ENCODE peak calls at places on chromosomes 13 and 19, in seven cellular contexts. H is ovary, T is IMR-90, N is body of pancreas, M is tibial nerve, O is spleen, Z is heart left ventricle. U is an unnamed sample.

GRCh38 chr19:39498262-39499081 is at the start of gene DLL3:
- DNase-seq in O (no peak), T (peak), N (no peak), M (no peak), Z (no peak), H (no peak), U (no peak)

GRCh38 chr19:19821366-19822147 is at the start of gene ZNF506:
- DNase-seq in T (peak), Z (peak), O (peak), H (peak), M (peak), N (peak), U (peak)

GRCh38 chr13:46716821-46717220 is 80.1 kb downstream of the ESD start:
- DNase-seq in O (no peak), Z (no peak), N (no peak), M (no peak), H (no peak), T (no peak), U (no peak)

GRCh38 chr13:38657191-38657590 is 29.7 kb upstream of the FREM2 start:
- DNase-seq in N (no peak), T (peak), H (no peak), M (no peak), O (no peak), Z (no peak), U (no peak)

GRCh38 chr13:99382428-99383133 is 75.4 kb upstream of the GPR183 start:
- DNase-seq in O (no peak), T (no peak), H (no peak), Z (no peak), M (no peak), N (no peak), U (no peak)

GRCh38 chr13:26475176-26476110 is 82.0 kb upstream of the WASF3 start:
- DNase-seq in T (no peak), M (no peak), Z (no peak), H (no peak), O (no peak), N (no peak), U (no peak)

GRCh38 chr19:14450168-14450874 is 17.2 kb downstream of the PKN1 start:
- DNase-seq in N (no peak), O (no peak), T (no peak), Z (no peak), H (no peak), M (no peak), U (no peak)

GRCh38 chr19:17235618-17236413 is 9.8 kb downstream of the OCEL1 start:
- DNase-seq in T (peak), M (no peak), N (peak), Z (peak), H (peak), O (peak), U (peak)

GRCh38 chr19:10270616-10271394 is at the start of gene ICAM1:
- DNase-seq in O (peak), H (peak), Z (peak), M (peak), T (peak), N (peak), U (peak)

GRCh38 chr13:30004204-30004603 is 153.8 kb upstream of the UBL3 start:
- DNase-seq in O (no peak), Z (no peak), N (no peak), M (no peak), H (no peak), T (peak), U (no peak)

GRCh38 chr19:43316591-43317319 is 36.7 kb upstream of the CD177 start:
- DNase-seq in N (peak), Z (no peak), O (no peak), M (no peak), T (peak), H (no peak), U (no peak)

GRCh38 chr19:38367041-38367440 is 7.3 kb upstream of the PSMD8 start:
- DNase-seq in M (no peak), H (no peak), N (no peak), Z (no peak), O (no peak), T (no peak), U (no peak)

GRCh38 chr19:1592755-1593628 is at the start of gene MBD3:
- DNase-seq in T (peak), Z (peak), N (peak), H (peak), O (peak), M (peak), U (peak)
- TF ChIP-seq POLR2A in T (no peak), Z (no peak), N (peak), H (no peak), O (no peak), M (peak), U (no peak)

GRCh38 chr19:2170219-2170618 is 6.5 kb downstream of the DOT1L start:
- DNase-seq in N (no peak), O (peak), Z (no peak), H (no peak), M (no peak), T (no peak), U (no peak)
- H3K27ac ChIP-seq in N (peak), O (peak), Z (peak), H (no peak), M (peak), T (peak), U (peak)

GRCh38 chr19:42124386-42124901 is 7.8 kb downstream of the POU2F2 start:
- DNase-seq in T (no peak), Z (no peak), H (no peak), N (no peak), O (no peak), M (no peak), U (no peak)

GRCh38 chr19:42123765-42124164 is 8.5 kb downstream of the POU2F2 start:
- DNase-seq in T (no peak), M (no peak), N (no peak), Z (no peak), O (no peak), H (no peak), U (no peak)

GRCh38 chr19:42129399-42130253 is 2.6 kb downstream of the POU2F2 start:
- DNase-seq in T (peak), N (no peak), Z (peak), O (peak), H (no peak), M (peak), U (peak)

GRCh38 chr19:42125536-42125935 is 6.7 kb downstream of the POU2F2 start:
- DNase-seq in H (no peak), O (no peak), N (no peak), Z (no peak), M (no peak), T (no peak), U (no peak)

GRCh38 chr19:42126565-42126964 is 5.7 kb downstream of the POU2F2 start:
- DNase-seq in N (no peak), T (no peak), O (no peak), M (no peak), H (no peak), Z (no peak), U (no peak)
- TF ChIP-seq POLR2A in N (no peak), T (no peak), O (no peak), M (no peak), H (no peak), Z (no peak), U (no peak)

DNA sequence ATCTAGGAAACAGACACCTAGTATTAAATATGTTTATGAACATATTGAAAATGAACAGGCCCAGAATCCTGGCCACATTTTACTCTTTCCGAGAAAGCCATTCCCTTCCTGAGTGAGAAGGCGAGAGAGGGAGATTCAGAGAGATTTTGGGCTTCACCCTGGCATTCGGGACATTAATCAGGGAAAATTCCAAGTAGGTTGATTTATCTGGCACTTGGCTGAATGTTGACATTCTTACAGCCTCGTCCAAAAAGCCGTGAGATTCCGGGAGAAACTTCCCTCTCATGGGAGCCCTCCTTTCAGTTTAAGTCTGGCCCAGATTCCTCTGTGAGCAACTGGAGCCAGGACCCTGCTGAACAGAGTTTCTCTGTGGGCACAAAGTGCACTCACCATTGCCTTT is 129.2 kb upstream of the PEG3 start:
- DNase-seq in H (peak), M (no peak), T (no peak), N (no peak), O (no peak), Z (no peak), U (no peak)
- H3K27ac ChIP-seq in H (peak), M (no peak), T (no peak), N (no peak), O (no peak), Z (no peak), U (no peak)

GRCh38 chr19:48630289-48631036 is 6.7 kb downstream of the DBP start:
- DNase-seq in M (no peak), O (peak), T (no peak), H (peak), N (peak), Z (peak), U (peak)
- TF ChIP-seq POLR2A in M (no peak), O (no peak), T (no peak), H (no peak), N (no peak), Z (no peak), U (no peak)

GRCh38 chr13:41909524-41909923 is 51.4 kb downstream of the VWA8 start:
- DNase-seq in N (no peak), Z (no peak), H (no peak), T (no peak), O (no peak), M (no peak), U (no peak)
- H3K27ac ChIP-seq in N (no peak), Z (no peak), H (no peak), T (no peak), O (no peak), M (no peak), U (no peak)

DNA sequence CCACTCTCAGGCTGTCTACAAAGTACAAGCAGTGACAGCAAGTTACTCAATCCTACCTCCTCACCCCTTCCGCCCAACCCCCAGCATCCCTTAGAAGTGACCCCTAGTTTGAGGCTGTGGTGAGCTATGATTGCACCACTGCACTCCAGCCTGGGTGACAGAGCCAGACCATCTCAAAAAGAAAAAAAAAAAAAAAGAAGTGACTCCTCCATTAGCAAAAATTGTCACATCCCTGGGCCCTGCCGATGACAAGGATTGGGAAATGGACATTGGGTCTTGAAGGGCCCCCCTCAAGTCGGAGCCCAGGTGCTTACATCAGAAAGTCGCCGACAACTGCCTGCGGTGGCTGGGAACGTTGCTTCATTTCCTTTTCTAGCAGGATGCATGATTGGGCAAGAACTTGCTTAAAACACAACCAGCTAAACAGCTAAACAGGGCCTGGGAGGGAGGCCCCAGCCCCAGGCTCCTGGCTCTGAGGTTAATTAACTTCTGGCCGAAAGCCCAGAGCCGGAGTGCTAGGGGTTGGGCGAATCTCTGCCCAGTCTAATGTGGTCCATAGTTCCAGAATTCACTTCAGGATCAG is 15.3 kb downstream of the RAB3D start:
- DNase-seq in M (peak), O (peak), N (peak), H (peak), T (peak), Z (peak), U (peak)
- TF ChIP-seq POLR2A in M (no peak), O (no peak), N (no peak), H (no peak), T (no peak), Z (no peak), U (no peak)

GRCh38 chr19:29844891-29845575 is 33.2 kb downstream of the CCNE1 start:
- DNase-seq in M (peak), O (peak), T (peak), Z (peak), N (peak), H (peak), U (peak)
- H3K27ac ChIP-seq in M (peak), O (peak), T (peak), Z (peak), N (peak), H (peak), U (peak)